ENCODE peak calls at places on chromosomes 6 and 20, in four cellular contexts. One of them, this sample, is unnamed.

GRCh38 chr6:140036176-140036575 is 661.7 kb upstream of the CITED2 start:
- DNase-seq in HEK293T: no peak
- DNase-seq in HepG2: no peak
- DNase-seq in K562: no peak
- DNase-seq in this sample: no peak

GRCh38 chr6:137001977-137002302 is 42.8 kb downstream of the IL20RA start:
- DNase-seq in K562: no peak
- DNase-seq in HEK293T: no peak
- DNase-seq in HepG2: no peak
- DNase-seq in this sample: no peak

GRCh38 chr6:83008631-83009030 is 57.0 kb downstream of the UBE3D start:
- DNase-seq in HepG2: no peak
- DNase-seq in K562: no peak
- DNase-seq in HEK293T: no peak
- DNase-seq in this sample: no peak

GRCh38 chr6:28115799-28116198 is 8.6 kb upstream of the ZSCAN16 start:
- DNase-seq in K562: no peak
- DNase-seq in HepG2: no peak
- DNase-seq in HEK293T: no peak
- DNase-seq in this sample: no peak

GRCh38 chr6:142821164-142821716 is 123.7 kb downstream of the HIVEP2 start:
- DNase-seq in K562: no peak
- DNase-seq in HepG2: no peak
- DNase-seq in HEK293T: no peak
- DNase-seq in this sample: no peak

GRCh38 chr6:116405147-116405546 is 34.4 kb downstream of the DSE start:
- DNase-seq in HEK293T: peak; percentile 40
- DNase-seq in K562: no peak
- DNase-seq in HepG2: no peak
- DNase-seq in this sample: no peak

GRCh38 chr20:49612127-49612738 is 44.3 kb upstream of the PTGIS start:
- DNase-seq in HepG2: peak; percentile 65
- DNase-seq in HEK293T: no peak
- DNase-seq in K562: no peak
- DNase-seq in this sample: no peak

GRCh38 chr6:107656883-107657282 is 167.0 kb downstream of the SOBP start:
- DNase-seq in HEK293T: no peak
- DNase-seq in HepG2: no peak
- DNase-seq in K562: no peak
- DNase-seq in this sample: no peak

GRCh38 chr6:83151114-83151513 is 42.0 kb downstream of the PGM3 start:
- DNase-seq in HEK293T: no peak
- DNase-seq in HepG2: no peak
- DNase-seq in K562: no peak
- DNase-seq in this sample: no peak

GRCh38 chr6:142561511-142562265 is 259.9 kb downstream of the ADGRG6 start:
- DNase-seq in HEK293T: no peak
- DNase-seq in K562: no peak
- DNase-seq in HepG2: no peak
- DNase-seq in this sample: no peak

GRCh38 chr6:28922004-28922840 is 1.6 kb downstream of the TRIM27 start:
- DNase-seq in HEK293T: no peak
- DNase-seq in HepG2: peak; percentile 90
- DNase-seq in K562: peak; percentile 85
- DNase-seq in this sample: no peak

GRCh38 chr6:144957236-144957937 is 672.3 kb downstream of the UTRN start:
- DNase-seq in HEK293T: no peak
- DNase-seq in K562: no peak
- DNase-seq in HepG2: no peak
- DNase-seq in this sample: no peak

GRCh38 chr20:58306421-58307261 is 2.9 kb upstream of the RAB22A start:
- DNase-seq in HepG2: peak; percentile 37
- DNase-seq in HEK293T: no peak
- DNase-seq in K562: no peak
- DNase-seq in this sample: no peak

GRCh38 chr6:44512868-44513641 is 125.5 kb downstream of the CDC5L start:
- DNase-seq in HEK293T: no peak
- DNase-seq in K562: peak; percentile 57
- DNase-seq in HepG2: no peak
- DNase-seq in this sample: no peak

GRCh38 chr20:19260412-19261090 is 48.1 kb downstream of the SLC24A3 start:
- DNase-seq in K562: no peak
- DNase-seq in HEK293T: no peak
- DNase-seq in HepG2: no peak
- DNase-seq in this sample: no peak

GRCh38 chr6:68778356-68779020 is 143.4 kb downstream of the ADGRB3 start:
- DNase-seq in K562: peak; percentile 50
- DNase-seq in HEK293T: peak; percentile 45
- DNase-seq in HepG2: peak; percentile 11
- DNase-seq in this sample: peak; percentile 43

GRCh38 chr6:145963216-145964068 is 716 bp downstream of the SHPRH start:
- DNase-seq in HepG2: no peak
- DNase-seq in K562: peak; percentile 58
- DNase-seq in HEK293T: peak; percentile 66
- DNase-seq in this sample: peak; percentile 51

GRCh38 chr6:12957321-12958051 is 240.9 kb downstream of the PHACTR1 start:
- DNase-seq in K562: no peak
- DNase-seq in HepG2: no peak
- DNase-seq in HEK293T: no peak
- DNase-seq in this sample: peak; percentile 21

GRCh38 chr6:157593596-157593995 is 212.6 kb downstream of the ZDHHC14 start:
- DNase-seq in HEK293T: no peak
- DNase-seq in HepG2: no peak
- DNase-seq in K562: no peak
- DNase-seq in this sample: no peak

GRCh38 chr20:24969203-24970029 is 20.3 kb downstream of the CST7 start:
- DNase-seq in HepG2: no peak
- DNase-seq in HEK293T: no peak
- DNase-seq in K562: no peak
- DNase-seq in this sample: no peak

GRCh38 chr6:154805288-154805911 is 72.2 kb downstream of the SCAF8 start:
- DNase-seq in K562: peak; percentile 34
- DNase-seq in HepG2: peak; percentile 43
- DNase-seq in HEK293T: peak; percentile 51
- DNase-seq in this sample: no peak

GRCh38 chr6:89411019-89411268 is 1.1 kb downstream of the RRAGD start:
- DNase-seq in K562: no peak
- DNase-seq in HepG2: no peak
- DNase-seq in HEK293T: no peak
- DNase-seq in this sample: no peak

GRCh38 chr6:23176883-23177282 is 607.5 kb downstream of the HDGFL1 start:
- DNase-seq in K562: no peak
- DNase-seq in HEK293T: peak; percentile 69
- DNase-seq in HepG2: no peak
- DNase-seq in this sample: peak; percentile 15

GRCh38 chr6:40482532-40482931 is 104.6 kb downstream of the LRFN2 start:
- DNase-seq in K562: no peak
- DNase-seq in HepG2: no peak
- DNase-seq in HEK293T: no peak
- DNase-seq in this sample: peak; percentile 21

GRCh38 chr6:168136622-168137021 is 57.6 kb upstream of the FRMD1 start:
- DNase-seq in K562: no peak
- DNase-seq in HepG2: no peak
- DNase-seq in HEK293T: no peak
- DNase-seq in this sample: no peak

GRCh38 chr6:43790031-43790430 is 20.0 kb downstream of the VEGFA start:
- DNase-seq in HEK293T: no peak
- DNase-seq in K562: no peak
- DNase-seq in HepG2: no peak
- DNase-seq in this sample: no peak

GRCh38 chr6:168107191-168107940 is 28.4 kb upstream of the FRMD1 start:
- DNase-seq in K562: no peak
- DNase-seq in HEK293T: no peak
- DNase-seq in HepG2: no peak
- DNase-seq in this sample: no peak

GRCh38 chr20:2984956-2985661 is 58.3 kb upstream of the GNRH2 start:
- DNase-seq in HepG2: no peak
- DNase-seq in HEK293T: no peak
- DNase-seq in K562: peak; percentile 13
- DNase-seq in this sample: no peak

GRCh38 chr6:130760006-130760405 is 67.2 kb upstream of the SMLR1 start:
- DNase-seq in K562: no peak
- DNase-seq in HEK293T: peak; percentile 50
- DNase-seq in HepG2: peak; percentile 64
- DNase-seq in this sample: peak; percentile 60

DNA sequence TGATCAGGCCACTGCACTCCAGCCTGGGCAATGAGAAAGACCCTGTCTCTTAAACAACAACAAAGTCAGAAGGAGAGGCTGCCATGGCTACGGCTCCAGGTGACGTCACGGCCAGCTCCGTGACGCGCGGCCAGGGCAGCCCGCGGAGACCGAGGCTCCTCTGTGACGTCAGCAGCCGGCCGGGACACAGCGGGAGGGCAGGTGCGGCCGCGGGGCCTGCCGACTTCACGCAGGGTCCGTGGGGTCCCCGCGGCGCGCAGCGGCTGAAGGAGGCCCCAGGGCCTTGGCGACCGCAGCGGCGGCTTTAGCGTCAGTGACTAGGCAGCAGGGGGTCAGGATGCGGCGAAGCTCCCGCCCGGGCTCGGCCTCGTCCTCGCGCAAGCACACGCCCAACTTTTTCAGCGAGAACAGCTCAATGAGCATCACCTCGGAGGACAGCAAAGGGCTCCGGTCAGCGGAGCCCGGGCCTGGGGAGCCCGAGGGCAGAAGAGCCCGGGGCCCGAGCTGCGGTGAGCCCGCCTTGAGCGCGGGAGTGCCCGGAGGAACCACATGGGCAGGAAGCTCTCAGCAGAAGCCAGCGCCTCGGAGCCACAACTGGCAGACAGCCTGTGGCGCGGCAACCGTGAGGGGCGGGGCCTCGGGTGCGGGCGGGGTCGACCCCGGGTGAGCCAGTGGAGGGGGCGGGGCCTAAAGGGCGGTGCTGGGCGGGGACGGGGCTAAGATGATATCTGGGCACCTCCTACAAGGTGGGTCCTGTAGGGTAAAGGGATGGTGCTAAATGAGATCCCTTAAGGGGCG is at the start of gene SPAG4:
- DNase-seq in K562: peak; percentile 100
- DNase-seq in HEK293T: peak; percentile 99
- DNase-seq in HepG2: no peak
- DNase-seq in this sample: peak; percentile 100
- TF ChIP-seq ELF4 in K562: no peak
- TF ChIP-seq ELF4 in HEK293T: no peak
- TF ChIP-seq ELF4 in HepG2: peak; percentile 62
- TF ChIP-seq ELF4 in this sample: peak; percentile 48

DNA sequence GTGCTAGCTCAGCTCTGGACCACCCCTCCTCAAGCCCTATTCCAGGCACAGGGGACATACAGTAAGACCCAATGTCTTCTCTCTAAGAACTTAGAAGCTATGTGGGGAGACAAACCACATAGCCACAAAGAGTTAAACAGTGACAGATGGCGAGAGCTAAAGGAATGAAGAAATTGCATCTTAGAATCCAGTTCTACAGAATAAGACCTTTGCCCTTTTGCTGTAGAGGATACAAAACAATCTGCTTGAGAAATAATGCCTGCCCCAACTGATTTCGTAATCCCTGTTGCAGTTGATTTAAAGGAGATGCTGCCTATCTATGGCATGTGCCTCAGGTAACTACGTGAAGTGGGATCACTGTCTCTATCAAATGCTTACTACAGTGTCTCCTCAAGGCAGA is 31.2 kb downstream of the TNFRSF21 start:
- DNase-seq in K562: no peak
- DNase-seq in HEK293T: no peak
- DNase-seq in HepG2: peak; percentile 40
- DNase-seq in this sample: no peak
- TF ChIP-seq ELF4 in K562: no peak
- TF ChIP-seq ELF4 in HEK293T: no peak
- TF ChIP-seq ELF4 in HepG2: no peak
- TF ChIP-seq ELF4 in this sample: no peak

GRCh38 chr6:41901882-41902519 is 6.8 kb upstream of the USP49 start:
- DNase-seq in HepG2: no peak
- DNase-seq in K562: peak; percentile 73
- DNase-seq in HEK293T: no peak
- DNase-seq in this sample: peak; percentile 46
- TF ChIP-seq ELF4 in HepG2: no peak
- TF ChIP-seq ELF4 in K562: no peak
- TF ChIP-seq ELF4 in HEK293T: no peak
- TF ChIP-seq ELF4 in this sample: no peak

DNA sequence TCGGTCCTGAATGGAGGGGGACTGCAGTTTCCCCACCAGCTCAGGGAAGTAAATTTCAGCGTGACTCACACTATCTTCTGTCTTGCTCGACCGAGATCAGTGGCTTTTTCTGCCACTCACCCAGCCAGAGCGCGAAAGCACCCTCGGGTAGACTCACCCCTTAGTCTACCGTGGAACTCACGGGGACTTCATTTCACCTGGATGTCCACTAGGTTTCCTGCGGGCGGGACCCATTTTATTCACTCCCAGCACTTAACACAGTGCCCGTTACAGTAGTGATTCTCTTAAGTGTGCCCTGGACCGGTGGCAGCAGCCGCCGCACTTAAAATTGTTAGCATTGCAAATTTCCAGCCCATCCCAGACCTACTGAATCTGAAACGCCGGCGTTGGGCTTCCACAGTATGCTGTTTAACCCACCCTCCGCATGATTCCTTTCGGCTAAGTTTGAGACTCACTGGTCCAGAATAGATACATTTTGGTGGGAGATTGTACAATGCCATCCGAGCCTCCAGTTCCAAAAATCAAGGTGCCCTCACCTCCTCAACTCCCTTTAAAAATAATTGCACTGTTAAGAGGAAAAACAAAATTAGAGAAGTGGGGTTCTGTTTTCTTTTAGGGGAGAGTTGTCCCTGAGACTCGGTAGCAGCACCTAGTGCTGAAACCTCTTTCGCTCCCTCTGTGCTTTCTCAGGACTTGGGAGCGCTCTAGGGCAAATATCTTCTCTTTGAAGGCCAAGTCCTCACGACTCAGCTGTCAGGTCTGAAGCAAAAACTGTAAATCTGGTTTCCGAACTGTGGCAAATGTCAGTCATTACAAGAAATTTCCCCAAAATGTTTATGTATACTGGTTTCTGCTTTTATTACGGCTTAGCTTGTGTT is 1.0 kb downstream of the SMPDL3A start:
- DNase-seq in HEK293T: no peak
- DNase-seq in HepG2: no peak
- DNase-seq in K562: peak; percentile 46
- DNase-seq in this sample: peak; percentile 42
- TF ChIP-seq ELF4 in HEK293T: no peak
- TF ChIP-seq ELF4 in HepG2: no peak
- TF ChIP-seq ELF4 in K562: no peak
- TF ChIP-seq ELF4 in this sample: no peak

GRCh38 chr6:98834060-98835031 is at the start of gene POU3F2:
- DNase-seq in HepG2: peak; percentile 57
- DNase-seq in K562: peak; percentile 97
- DNase-seq in HEK293T: peak; percentile 89
- DNase-seq in this sample: peak; percentile 94

GRCh38 chr6:98836962-98837944 is 2.9 kb downstream of the POU3F2 start:
- DNase-seq in K562: no peak
- DNase-seq in HepG2: peak; percentile 16
- DNase-seq in HEK293T: no peak
- DNase-seq in this sample: no peak

GRCh38 chr6:98833101-98834059 is 994 bp upstream of the POU3F2 start:
- DNase-seq in HepG2: no peak
- DNase-seq in HEK293T: peak; percentile 51
- DNase-seq in K562: no peak
- DNase-seq in this sample: no peak

GRCh38 chr6:98836025-98836961 is 1.9 kb downstream of the POU3F2 start:
- DNase-seq in HEK293T: no peak
- DNase-seq in HepG2: no peak
- DNase-seq in K562: peak; percentile 42
- DNase-seq in this sample: peak; percentile 68

GRCh38 chr6:98835149-98836024 is 1.0 kb downstream of the POU3F2 start:
- DNase-seq in K562: no peak
- DNase-seq in HepG2: no peak
- DNase-seq in HEK293T: no peak
- DNase-seq in this sample: no peak
- TF ChIP-seq ELF4 in K562: no peak
- TF ChIP-seq ELF4 in HepG2: no peak
- TF ChIP-seq ELF4 in HEK293T: no peak
- TF ChIP-seq ELF4 in this sample: no peak

This sample was measured in WTC11.